ENCODE peak calls at places on chromosome 15, in ten cellular contexts. K, B, R, Y, C, O, Z, P, A and G are unnamed samples.

GRCh38 chr15:69713726-69714559 is 261.3 kb downstream of the RPLP1 start:
- DNase-seq in K (no peak), B (no peak), R (peak; percentile 95), Y (no peak), C (no peak), O (peak; percentile 55), Z (peak; percentile 77), P (peak; percentile 63), A (no peak), G (peak; percentile 83)

GRCh38 chr15:48358229-48358641 is 27.0 kb downstream of the DUT start:
- DNase-seq in K (no peak), B (no peak), R (no peak), Y (peak; percentile 15), C (no peak), O (no peak), Z (no peak), P (no peak), A (peak; percentile 79), G (no peak)

GRCh38 chr15:22887157-22887951 is 48.9 kb downstream of the NIPA2 start:
- DNase-seq in K (no peak), B (no peak), R (no peak), Y (peak; percentile 80), C (no peak), O (no peak), Z (no peak), P (no peak), A (peak; percentile 97), G (no peak)

GRCh38 chr15:68795298-68795848 is 25.3 kb downstream of the ANP32A start:
- DNase-seq in K (peak; percentile 49), B (peak; percentile 95), R (peak; percentile 68), Y (peak; percentile 83), C (no peak), O (peak; percentile 62), Z (peak; percentile 55), P (peak; percentile 52), A (peak; percentile 74), G (peak; percentile 62)

GRCh38 chr15:58115692-58116091 is 22.5 kb upstream of the AQP9 start:
- DNase-seq in K (no peak), B (no peak), R (no peak), Y (no peak), C (no peak), O (no peak), Z (no peak), P (no peak), A (peak; percentile 48), G (no peak)

GRCh38 chr15:56496635-56497034 is 31.7 kb upstream of the MNS1 start:
- DNase-seq in K (no peak), B (no peak), R (peak; percentile 58), Y (peak; percentile 70), C (peak; percentile 19), O (no peak), Z (no peak), P (no peak), A (peak; percentile 83), G (no peak)

GRCh38 chr15:63601727-63602185 is 4.6 kb downstream of the FBXL22 start:
- DNase-seq in K (no peak), B (no peak), R (no peak), Y (no peak), C (no peak), O (no peak), Z (no peak), P (no peak), A (no peak), G (no peak)

GRCh38 chr15:70870066-70870465 is 16.1 kb upstream of the LARP6 start:
- DNase-seq in K (no peak), B (no peak), R (no peak), Y (peak; percentile 66), C (no peak), O (no peak), Z (no peak), P (no peak), A (peak; percentile 83), G (no peak)

GRCh38 chr15:64623347-64624024 is 151.9 kb downstream of the RBPMS2 start:
- DNase-seq in K (no peak), B (no peak), R (no peak), Y (no peak), C (no peak), O (no peak), Z (no peak), P (no peak), A (no peak), G (no peak)

GRCh38 chr15:35349916-35350315 is 196.0 kb downstream of the DPH6 start:
- DNase-seq in K (no peak), B (no peak), R (no peak), Y (no peak), C (no peak), O (no peak), Z (no peak), P (no peak), A (no peak), G (no peak)

GRCh38 chr15:62649793-62650420 is 392.6 kb upstream of the TPM1 start:
- DNase-seq in K (no peak), B (no peak), R (peak; percentile 57), Y (peak; percentile 33), C (no peak), O (no peak), Z (no peak), P (no peak), A (peak; percentile 67), G (no peak)

GRCh38 chr15:42920281-42921048 is at the start of gene TTBK2:
- DNase-seq in K (peak; percentile 96), B (peak; percentile 99), R (peak; percentile 98), Y (peak; percentile 97), C (peak; percentile 83), O (peak; percentile 97), Z (peak; percentile 98), P (peak; percentile 96), A (peak; percentile 98), G (peak; percentile 96)

GRCh38 chr15:39230205-39230916 is 350.5 kb upstream of the THBS1 start:
- DNase-seq in K (no peak), B (peak; percentile 3), R (no peak), Y (no peak), C (no peak), O (no peak), Z (no peak), P (no peak), A (peak; percentile 74), G (no peak)

GRCh38 chr15:74950078-74951000 is 6.2 kb downstream of the RPP25 start:
- DNase-seq in K (peak; percentile 90), B (peak; percentile 80), R (peak; percentile 69), Y (peak; percentile 75), C (peak; percentile 30), O (peak; percentile 70), Z (peak; percentile 76), P (peak; percentile 72), A (peak; percentile 70), G (peak; percentile 71)

GRCh38 chr15:25706176-25706970 is 156.8 kb downstream of the ATP10A start:
- DNase-seq in K (no peak), B (no peak), R (no peak), Y (no peak), C (no peak), O (no peak), Z (no peak), P (no peak), A (no peak), G (no peak)

GRCh38 chr15:60381148-60381788 is 16.5 kb downstream of the ANXA2 start:
- DNase-seq in K (no peak), B (no peak), R (no peak), Y (no peak), C (no peak), O (no peak), Z (no peak), P (no peak), A (peak; percentile 76), G (no peak)

GRCh38 chr15:52143862-52144261 is 31.3 kb upstream of the BCL2L10 start:
- DNase-seq in K (no peak), B (no peak), R (no peak), Y (peak; percentile 35), C (peak; percentile 52), O (no peak), Z (no peak), P (no peak), A (peak; percentile 84), G (no peak)

GRCh38 chr15:66673410-66674322 is 28.4 kb upstream of the SMAD6 start:
- DNase-seq in K (peak; percentile 67), B (no peak), R (no peak), Y (no peak), C (no peak), O (peak; percentile 14), Z (no peak), P (no peak), A (no peak), G (no peak)

GRCh38 chr15:62896969-62897486 is 145.5 kb upstream of the TPM1 start:
- DNase-seq in K (no peak), B (peak; percentile 85), R (no peak), Y (peak; percentile 94), C (no peak), O (no peak), Z (no peak), P (no peak), A (peak; percentile 98), G (no peak)

GRCh38 chr15:69439623-69440022 is 13.0 kb upstream of the RPLP1 start:
- DNase-seq in K (no peak), B (no peak), R (no peak), Y (no peak), C (no peak), O (no peak), Z (no peak), P (no peak), A (no peak), G (no peak)